ENCODE peak calls at places on chromosomes 3 and 15, in four cellular contexts. A is left lung, U is retina, W is NCI-H1694. Y is an unnamed sample.

GRCh38 chr3:178588593-178588992 is 52.4 kb downstream of the KCNMB2 start:
- DNase-seq in U (no peak), A (no peak), W (no peak), Y (no peak)

GRCh38 chr3:130759692-130760338 is 13.2 kb upstream of the PIK3R4 start:
- DNase-seq in W (peak), U (peak), A (peak), Y (peak)

GRCh38 chr3:129310111-129310601 is 31.5 kb downstream of the HMCES start:
- DNase-seq in A (no peak), W (no peak), U (no peak), Y (no peak)

GRCh38 chr3:171699611-171700010 is 110.7 kb downstream of the PLD1 start:
- DNase-seq in A (no peak), U (no peak), W (no peak), Y (no peak)

GRCh38 chr15:55003900-55004879 is 192.6 kb downstream of the RSL24D1 start:
- DNase-seq in U (peak), W (no peak), A (no peak), Y (no peak)

GRCh38 chr15:98745650-98746374 is 97.5 kb downstream of the IGF1R start:
- DNase-seq in U (no peak), A (no peak), W (no peak), Y (no peak)

GRCh38 chr15:99187886-99188285 is 61.5 kb downstream of the TTC23 start:
- DNase-seq in W (no peak), U (no peak), A (no peak), Y (no peak)

GRCh38 chr3:126951561-126951960 is 31.4 kb upstream of the PLXNA1 start:
- DNase-seq in W (no peak), U (no peak), A (no peak), Y (no peak)

GRCh38 chr3:149620291-149621020 is 37.4 kb downstream of the WWTR1 start:
- DNase-seq in A (no peak), W (no peak), U (no peak), Y (no peak)